ENCODE peak calls at places on chromosomes 16 and 17, in five cellular contexts. Y, L, P, N and K are unnamed samples.

GRCh38 chr16:86844691-86845090 is 266.3 kb downstream of the FOXL1 start:
- DNase-seq in Y (no peak), L (no peak), P (no peak), N (no peak), K (no peak)

GRCh38 chr16:275041-275621 is 613 bp downstream of the RGS11 start:
- DNase-seq in Y (no peak), L (peak; percentile 64), P (no peak), N (no peak), K (peak; percentile 45)

GRCh38 chr17:4679652-4680051 is 24.3 kb downstream of the PELP1 start:
- DNase-seq in Y (no peak), L (no peak), P (no peak), N (no peak), K (no peak)

GRCh38 chr16:1069154-1069553 is 3.4 kb upstream of the SSTR5 start:
- DNase-seq in Y (no peak), L (no peak), P (no peak), N (no peak), K (no peak)

GRCh38 chr17:50352072-50352692 is 6.3 kb downstream of the XYLT2 start:
- DNase-seq in Y (no peak), L (no peak), P (no peak), N (no peak), K (no peak)

GRCh38 chr17:74497471-74497870 is 31.0 kb downstream of the CD300A start:
- DNase-seq in Y (no peak), L (no peak), P (no peak), N (no peak), K (no peak)

GRCh38 chr17:78506454-78507309 is 70.5 kb downstream of the DNAH17 start:
- DNase-seq in Y (no peak), L (no peak), P (no peak), N (no peak), K (no peak)

GRCh38 chr16:4488486-4488967 is 12.3 kb downstream of the HMOX2 start:
- DNase-seq in Y (no peak), L (no peak), P (no peak), N (no peak), K (no peak)

GRCh38 chr17:73091410-73091769 is 1.1 kb downstream of the SLC39A11 start:
- DNase-seq in Y (no peak), L (no peak), P (no peak), N (no peak), K (no peak)

GRCh38 chr16:66608241-66609138 is 4.0 kb downstream of the CMTM3 start:
- DNase-seq in Y (peak; percentile 93), L (peak; percentile 93), P (peak; percentile 78), N (peak; percentile 91), K (peak; percentile 91)
- TF ChIP-seq POLR2AphosphoS5 in Y (no peak), L (no peak), P (no peak), N (peak; percentile 23), K (no peak)

GRCh38 chr17:17439971-17440843 is 36.6 kb upstream of the MED9 start:
- DNase-seq in Y (peak; percentile 77), L (peak; percentile 71), P (peak; percentile 74), N (peak; percentile 78), K (peak; percentile 56)
- TF ChIP-seq TAF1 in Y (no peak), L (no peak), P (no peak), N (no peak), K (no peak)

GRCh38 chr16:80066805-80067580 is 466.5 kb upstream of the MAF start:
- DNase-seq in Y (no peak), L (no peak), P (no peak), N (no peak), K (no peak)

GRCh38 chr16:80065565-80065964 is 465.0 kb upstream of the MAF start:
- DNase-seq in Y (no peak), L (no peak), P (no peak), N (no peak), K (no peak)

GRCh38 chr16:80060470-80060869 is 459.9 kb upstream of the MAF start:
- DNase-seq in Y (no peak), L (no peak), P (no peak), N (no peak), K (no peak)

GRCh38 chr16:80062361-80063027 is 462.0 kb upstream of the MAF start:
- DNase-seq in Y (no peak), L (no peak), P (no peak), N (no peak), K (no peak)

DNA sequence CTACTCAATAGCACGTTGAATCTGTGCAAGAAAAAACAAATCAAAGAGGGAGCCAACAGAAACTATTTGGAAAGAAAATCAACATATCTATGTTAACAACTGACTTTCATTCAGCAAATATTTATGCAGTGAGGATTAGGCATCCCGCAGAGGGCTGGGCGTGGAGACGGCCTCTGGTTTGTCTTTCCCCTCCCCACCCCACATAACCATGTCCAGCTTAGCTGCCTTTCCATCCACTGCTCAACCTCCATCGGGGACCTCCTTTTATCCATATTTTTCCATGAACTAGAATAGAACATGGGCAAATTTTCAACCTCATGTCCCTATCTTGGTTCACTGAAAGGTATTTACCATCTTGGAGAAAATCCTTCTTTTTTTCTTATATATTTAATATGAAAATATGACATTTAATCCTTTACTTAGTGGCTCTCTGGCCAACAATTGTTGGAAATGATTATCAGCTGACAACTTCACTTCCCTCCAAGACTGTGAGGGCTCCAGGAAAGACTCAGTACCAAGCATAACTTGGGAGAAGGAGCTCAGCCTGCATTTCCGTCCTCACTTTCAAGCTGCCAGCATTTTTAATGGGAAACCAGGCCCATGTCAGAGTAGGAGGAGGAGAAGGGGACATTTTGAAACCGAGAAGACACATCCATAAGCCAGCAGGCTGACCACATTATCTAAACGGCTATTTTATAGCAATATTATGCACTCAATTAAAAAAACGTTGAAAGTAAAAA is 462.7 kb upstream of the MAF start:
- DNase-seq in Y (no peak), L (no peak), P (no peak), N (no peak), K (no peak)
- TF ChIP-seq POLR2AphosphoS5 in Y (no peak), L (no peak), P (no peak), N (no peak), K (no peak)

GRCh38 chr16:11251525-11252481 is 4.2 kb downstream of the SOCS1 start:
- DNase-seq in Y (no peak), L (no peak), P (no peak), N (peak; percentile 66), K (no peak)
- TF ChIP-seq TAF1 in Y (no peak), L (no peak), P (no peak), N (no peak), K (no peak)

DNA sequence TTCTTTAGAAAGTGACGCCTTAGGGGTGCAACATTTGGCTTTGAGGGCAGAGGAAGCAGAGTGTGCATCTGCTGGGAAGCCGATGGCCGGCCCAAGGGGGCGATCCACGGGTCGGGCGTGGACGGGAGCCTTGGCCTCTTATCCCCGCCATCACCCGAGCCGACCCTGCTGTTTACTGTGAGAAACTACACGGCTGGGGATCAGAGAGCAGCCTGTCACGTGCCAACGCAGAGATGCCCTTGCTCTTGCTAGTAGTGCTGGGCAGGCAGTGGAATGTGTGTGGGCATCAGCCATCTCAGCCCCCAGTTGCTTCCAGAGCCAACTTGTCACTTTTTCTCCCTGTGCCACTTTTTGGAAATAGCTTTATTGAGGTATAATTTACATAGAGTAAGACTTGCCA is 26.7 kb upstream of the ITGB4 start:
- DNase-seq in Y (no peak), L (no peak), P (no peak), N (no peak), K (no peak)
- TF ChIP-seq POLR2AphosphoS5 in Y (no peak), L (no peak), P (no peak), N (no peak), K (no peak)

GRCh38 chr17:32871736-32872135 is 5.2 kb downstream of the MYO1D start:
- DNase-seq in Y (no peak), L (no peak), P (no peak), N (no peak), K (no peak)
- TF ChIP-seq TAF1 in Y (no peak), L (no peak), P (no peak), N (no peak), K (no peak)

DNA sequence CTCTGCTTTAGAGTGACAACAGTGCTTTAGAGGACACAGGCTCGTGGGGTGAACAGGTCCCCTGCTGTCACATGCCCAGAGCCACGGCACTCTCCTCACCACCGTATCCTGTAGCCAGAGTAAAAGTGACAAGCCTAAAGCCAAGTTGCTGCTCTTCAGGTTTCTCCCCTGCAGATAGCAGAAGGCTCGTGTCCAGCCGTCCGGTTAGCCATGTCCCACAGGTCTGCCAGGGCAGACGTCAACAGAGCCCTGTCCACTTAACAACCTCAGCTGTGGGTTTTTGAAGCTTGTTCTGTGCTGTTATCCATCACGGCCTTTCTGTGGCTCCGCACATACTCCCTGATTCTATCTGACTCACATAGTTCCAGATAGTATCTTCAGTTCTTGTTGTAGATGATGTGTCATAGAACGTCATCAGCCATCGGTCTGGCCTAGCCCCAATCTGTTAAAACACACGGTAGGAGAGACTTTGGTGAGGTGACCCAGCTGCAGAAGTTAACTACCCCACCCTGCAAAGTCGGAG is 100.7 kb downstream of the SOCS1 start:
- DNase-seq in Y (no peak), L (no peak), P (no peak), N (peak; percentile 59), K (no peak)
- TF ChIP-seq POLR2AphosphoS5 in Y (no peak), L (no peak), P (no peak), N (no peak), K (no peak)